ENCODE peak calls at places on chromosomes 7 and 10, in eight cellular contexts. One of them, this sample, is unnamed.

GRCh38 chr7:141702047-141702567 is at the start of gene DENND11:
- DNase-seq in effector CD4-positive, alpha-beta T cell: peak
- DNase-seq in ACHN: peak
- DNase-seq in aorta: peak
- DNase-seq in GOT3: no peak
- DNase-seq in fibroblast of the conjunctiva: no peak
- DNase-seq in iPS-NIHi11: peak
- DNase-seq in GM20000: peak
- DNase-seq in this sample: no peak

GRCh38 chr10:97713351-97713827 is at the start of gene MARVELD1:
- DNase-seq in effector CD4-positive, alpha-beta T cell: no peak
- DNase-seq in ACHN: peak
- DNase-seq in aorta: peak
- DNase-seq in GOT3: peak
- DNase-seq in fibroblast of the conjunctiva: peak
- DNase-seq in iPS-NIHi11: peak
- DNase-seq in GM20000: peak
- DNase-seq in this sample: no peak

GRCh38 chr7:114569160-114569559 is 154.5 kb downstream of the FOXP2 start:
- DNase-seq in effector CD4-positive, alpha-beta T cell: no peak
- DNase-seq in ACHN: no peak
- DNase-seq in aorta: no peak
- DNase-seq in GOT3: no peak
- DNase-seq in fibroblast of the conjunctiva: no peak
- DNase-seq in iPS-NIHi11: no peak
- DNase-seq in GM20000: no peak
- DNase-seq in this sample: no peak

GRCh38 chr7:128405345-128406146 is 4.2 kb downstream of the IMPDH1 start:
- DNase-seq in effector CD4-positive, alpha-beta T cell: peak
- DNase-seq in ACHN: peak
- DNase-seq in aorta: peak
- DNase-seq in GOT3: no peak
- DNase-seq in fibroblast of the conjunctiva: no peak
- DNase-seq in iPS-NIHi11: peak
- DNase-seq in GM20000: peak
- DNase-seq in this sample: no peak

GRCh38 chr7:5426226-5426475 is 2.5 kb upstream of the TNRC18 start:
- DNase-seq in effector CD4-positive, alpha-beta T cell: no peak
- DNase-seq in ACHN: no peak
- DNase-seq in aorta: no peak
- DNase-seq in GOT3: no peak
- DNase-seq in fibroblast of the conjunctiva: no peak
- DNase-seq in iPS-NIHi11: no peak
- DNase-seq in GM20000: no peak
- DNase-seq in this sample: no peak

GRCh38 chr10:133257489-133258065 is 19.1 kb downstream of the ADAM8 start:
- DNase-seq in effector CD4-positive, alpha-beta T cell: no peak
- DNase-seq in ACHN: peak
- DNase-seq in aorta: peak
- DNase-seq in GOT3: no peak
- DNase-seq in fibroblast of the conjunctiva: no peak
- DNase-seq in iPS-NIHi11: peak
- DNase-seq in GM20000: peak
- DNase-seq in this sample: no peak

GRCh38 chr10:119166564-119166963 is 1.1 kb upstream of the SFXN4 start:
- DNase-seq in effector CD4-positive, alpha-beta T cell: no peak
- DNase-seq in ACHN: no peak
- DNase-seq in aorta: no peak
- DNase-seq in GOT3: no peak
- DNase-seq in fibroblast of the conjunctiva: no peak
- DNase-seq in iPS-NIHi11: no peak
- DNase-seq in GM20000: no peak
- DNase-seq in this sample: no peak

GRCh38 chr7:35749548-35749947 is 51.3 kb upstream of the SEPTIN7 start:
- DNase-seq in effector CD4-positive, alpha-beta T cell: no peak
- DNase-seq in ACHN: no peak
- DNase-seq in aorta: no peak
- DNase-seq in GOT3: no peak
- DNase-seq in fibroblast of the conjunctiva: no peak
- DNase-seq in iPS-NIHi11: no peak
- DNase-seq in GM20000: no peak
- DNase-seq in this sample: no peak

GRCh38 chr10:67036808-67037207 is 111.0 kb downstream of the LRRTM3 start:
- DNase-seq in effector CD4-positive, alpha-beta T cell: no peak
- DNase-seq in ACHN: no peak
- DNase-seq in aorta: no peak
- DNase-seq in GOT3: no peak
- DNase-seq in fibroblast of the conjunctiva: no peak
- DNase-seq in iPS-NIHi11: no peak
- DNase-seq in GM20000: no peak
- DNase-seq in this sample: no peak

GRCh38 chr10:97849491-97850402 is at the start of gene GOLGA7B:
- DNase-seq in effector CD4-positive, alpha-beta T cell: peak
- DNase-seq in ACHN: peak
- DNase-seq in aorta: no peak
- DNase-seq in GOT3: no peak
- DNase-seq in fibroblast of the conjunctiva: no peak
- DNase-seq in iPS-NIHi11: peak
- DNase-seq in GM20000: peak
- DNase-seq in this sample: no peak

GRCh38 chr7:128829391-128830166 is 627 bp upstream of the FLNC start:
- DNase-seq in effector CD4-positive, alpha-beta T cell: no peak
- DNase-seq in ACHN: peak
- DNase-seq in aorta: peak
- DNase-seq in GOT3: no peak
- DNase-seq in fibroblast of the conjunctiva: no peak
- DNase-seq in iPS-NIHi11: peak
- DNase-seq in GM20000: no peak
- DNase-seq in this sample: no peak

GRCh38 chr10:122157451-122157850 is 113.6 kb upstream of the BTBD16 start:
- DNase-seq in effector CD4-positive, alpha-beta T cell: no peak
- DNase-seq in ACHN: no peak
- DNase-seq in aorta: no peak
- DNase-seq in GOT3: no peak
- DNase-seq in fibroblast of the conjunctiva: no peak
- DNase-seq in iPS-NIHi11: no peak
- DNase-seq in GM20000: no peak
- DNase-seq in this sample: no peak

GRCh38 chr7:130887182-130888016 is 153.4 kb upstream of the KLF14 start:
- DNase-seq in effector CD4-positive, alpha-beta T cell: no peak
- DNase-seq in ACHN: peak
- DNase-seq in aorta: no peak
- DNase-seq in GOT3: no peak
- DNase-seq in fibroblast of the conjunctiva: no peak
- DNase-seq in iPS-NIHi11: no peak
- DNase-seq in GM20000: no peak
- DNase-seq in this sample: no peak

GRCh38 chr7:92794386-92794785 is 42.0 kb downstream of the CDK6 start:
- DNase-seq in effector CD4-positive, alpha-beta T cell: no peak
- DNase-seq in ACHN: no peak
- DNase-seq in aorta: no peak
- DNase-seq in GOT3: no peak
- DNase-seq in fibroblast of the conjunctiva: no peak
- DNase-seq in iPS-NIHi11: no peak
- DNase-seq in GM20000: no peak
- DNase-seq in this sample: no peak

GRCh38 chr7:91465595-91466061 is 201.4 kb downstream of the FZD1 start:
- DNase-seq in effector CD4-positive, alpha-beta T cell: no peak
- DNase-seq in ACHN: no peak
- DNase-seq in aorta: no peak
- DNase-seq in GOT3: no peak
- DNase-seq in fibroblast of the conjunctiva: peak
- DNase-seq in iPS-NIHi11: no peak
- DNase-seq in GM20000: no peak
- DNase-seq in this sample: no peak

GRCh38 chr7:45192546-45193177 is 35.1 kb downstream of the RAMP3 start:
- DNase-seq in effector CD4-positive, alpha-beta T cell: no peak
- DNase-seq in ACHN: no peak
- DNase-seq in aorta: no peak
- DNase-seq in GOT3: no peak
- DNase-seq in fibroblast of the conjunctiva: no peak
- DNase-seq in iPS-NIHi11: no peak
- DNase-seq in GM20000: no peak
- DNase-seq in this sample: no peak

GRCh38 chr10:570631-571565 is 118.6 kb downstream of the DIP2C start:
- DNase-seq in effector CD4-positive, alpha-beta T cell: no peak
- DNase-seq in ACHN: no peak
- DNase-seq in aorta: no peak
- DNase-seq in GOT3: no peak
- DNase-seq in fibroblast of the conjunctiva: no peak
- DNase-seq in iPS-NIHi11: no peak
- DNase-seq in GM20000: no peak
- DNase-seq in this sample: no peak

GRCh38 chr7:137080516-137081203 is 212.2 kb downstream of the CHRM2 start:
- DNase-seq in effector CD4-positive, alpha-beta T cell: no peak
- DNase-seq in ACHN: no peak
- DNase-seq in aorta: no peak
- DNase-seq in GOT3: no peak
- DNase-seq in fibroblast of the conjunctiva: no peak
- DNase-seq in iPS-NIHi11: no peak
- DNase-seq in GM20000: peak
- DNase-seq in this sample: no peak

GRCh38 chr7:154777023-154777422 is 225.9 kb downstream of the PAXIP1 start:
- DNase-seq in effector CD4-positive, alpha-beta T cell: no peak
- DNase-seq in ACHN: peak
- DNase-seq in aorta: no peak
- DNase-seq in GOT3: no peak
- DNase-seq in fibroblast of the conjunctiva: no peak
- DNase-seq in iPS-NIHi11: peak
- DNase-seq in GM20000: no peak
- DNase-seq in this sample: no peak

GRCh38 chr7:23895666-23896096 is 185.7 kb downstream of the STK31 start:
- DNase-seq in effector CD4-positive, alpha-beta T cell: no peak
- DNase-seq in ACHN: no peak
- DNase-seq in aorta: no peak
- DNase-seq in GOT3: no peak
- DNase-seq in fibroblast of the conjunctiva: no peak
- DNase-seq in iPS-NIHi11: no peak
- DNase-seq in GM20000: no peak
- DNase-seq in this sample: no peak

GRCh38 chr10:3811331-3811870 is 26.4 kb upstream of the KLF6 start:
- DNase-seq in effector CD4-positive, alpha-beta T cell: peak
- DNase-seq in ACHN: peak
- DNase-seq in aorta: no peak
- DNase-seq in GOT3: no peak
- DNase-seq in fibroblast of the conjunctiva: peak
- DNase-seq in iPS-NIHi11: no peak
- DNase-seq in GM20000: peak
- DNase-seq in this sample: no peak

GRCh38 chr7:279821-280220 is 10.1 kb upstream of the FOXL3 start:
- DNase-seq in effector CD4-positive, alpha-beta T cell: no peak
- DNase-seq in ACHN: no peak
- DNase-seq in aorta: no peak
- DNase-seq in GOT3: no peak
- DNase-seq in fibroblast of the conjunctiva: no peak
- DNase-seq in iPS-NIHi11: no peak
- DNase-seq in GM20000: no peak
- DNase-seq in this sample: no peak

GRCh38 chr7:90560730-90561129 is 35.4 kb upstream of the CDK14 start:
- DNase-seq in effector CD4-positive, alpha-beta T cell: no peak
- DNase-seq in ACHN: no peak
- DNase-seq in aorta: no peak
- DNase-seq in GOT3: no peak
- DNase-seq in fibroblast of the conjunctiva: no peak
- DNase-seq in iPS-NIHi11: no peak
- DNase-seq in GM20000: no peak
- DNase-seq in this sample: no peak

GRCh38 chr10:124576526-124577420 is 115.2 kb downstream of the LHPP start:
- DNase-seq in effector CD4-positive, alpha-beta T cell: no peak
- DNase-seq in ACHN: no peak
- DNase-seq in aorta: peak
- DNase-seq in GOT3: no peak
- DNase-seq in fibroblast of the conjunctiva: no peak
- DNase-seq in iPS-NIHi11: no peak
- DNase-seq in GM20000: no peak
- DNase-seq in this sample: no peak

GRCh38 chr10:102641398-102641797 is 2.9 kb upstream of the TRIM8 start:
- DNase-seq in effector CD4-positive, alpha-beta T cell: no peak
- DNase-seq in ACHN: peak
- DNase-seq in aorta: no peak
- DNase-seq in GOT3: no peak
- DNase-seq in fibroblast of the conjunctiva: no peak
- DNase-seq in iPS-NIHi11: no peak
- DNase-seq in GM20000: no peak
- DNase-seq in this sample: no peak

GRCh38 chr7:5500777-5501350 is 77.2 kb upstream of the TNRC18 start:
- DNase-seq in effector CD4-positive, alpha-beta T cell: no peak
- DNase-seq in ACHN: no peak
- DNase-seq in aorta: no peak
- DNase-seq in GOT3: no peak
- DNase-seq in fibroblast of the conjunctiva: no peak
- DNase-seq in iPS-NIHi11: no peak
- DNase-seq in GM20000: no peak
- DNase-seq in this sample: no peak

GRCh38 chr10:79404690-79405131 is 40.7 kb downstream of the ZCCHC24 start:
- DNase-seq in effector CD4-positive, alpha-beta T cell: no peak
- DNase-seq in ACHN: no peak
- DNase-seq in aorta: peak
- DNase-seq in GOT3: no peak
- DNase-seq in fibroblast of the conjunctiva: no peak
- DNase-seq in iPS-NIHi11: no peak
- DNase-seq in GM20000: no peak
- DNase-seq in this sample: no peak

GRCh38 chr7:66507764-66508296 is 120.9 kb upstream of the KCTD7 start:
- DNase-seq in effector CD4-positive, alpha-beta T cell: no peak
- DNase-seq in ACHN: no peak
- DNase-seq in aorta: no peak
- DNase-seq in GOT3: no peak
- DNase-seq in fibroblast of the conjunctiva: no peak
- DNase-seq in iPS-NIHi11: no peak
- DNase-seq in GM20000: no peak
- DNase-seq in this sample: no peak

This sample was measured in keratinocyte.